ENCODE peak calls at places on chromosome 22, in six cellular contexts. A is psoas muscle, Z is cardiac fibroblast, J is AG09309, S is OCI-LY7, E is GM23338. F is an unnamed sample.

GRCh38 chr22:37186228-37186996 is 1.6 kb downstream of the C1QTNF6 start:
- DNase-seq in A (peak), J (peak), S (peak), Z (peak), E (peak), F (peak)

GRCh38 chr22:45164217-45165123 is 745 bp downstream of the NUP50 start:
- DNase-seq in S (peak), J (no peak), A (peak), E (peak), Z (peak), F (no peak)

GRCh38 chr22:45785458-45785857 is 113.8 kb downstream of the ATXN10 start:
- DNase-seq in J (no peak), S (no peak), Z (no peak), A (no peak), E (no peak), F (no peak)

GRCh38 chr22:36465232-36466021 is 16.0 kb downstream of the TXN2 start:
- DNase-seq in S (no peak), Z (peak), J (no peak), A (peak), E (no peak), F (no peak)

GRCh38 chr22:44724416-44724815 is 22.4 kb downstream of the PRR5 start:
- DNase-seq in A (no peak), J (no peak), E (no peak), Z (no peak), S (no peak), F (no peak)

GRCh38 chr22:36486619-36487384 is 5.4 kb upstream of the TXN2 start:
- DNase-seq in A (no peak), S (peak), J (no peak), E (peak), Z (peak), F (no peak)

GRCh38 chr22:36806824-36807223 is 10.0 kb downstream of the PVALB start:
- DNase-seq in S (no peak), A (no peak), Z (no peak), E (no peak), J (no peak), F (no peak)

GRCh38 chr22:37486224-37486845 is at the start of gene MFNG:
- DNase-seq in J (no peak), S (peak), E (peak), Z (peak), A (peak), F (peak)

GRCh38 chr22:22553735-22554134 is 5.3 kb downstream of the PRAME start:
- DNase-seq in J (no peak), S (no peak), Z (no peak), A (no peak), E (no peak), F (no peak)

GRCh38 chr22:36977401-36977861 is 41.8 kb downstream of the TST start:
- DNase-seq in J (no peak), S (peak), E (peak), Z (peak), A (peak), F (peak)

GRCh38 chr22:27531782-27532530 is 269.6 kb downstream of the MN1 start:
- DNase-seq in J (peak), Z (peak), A (no peak), S (no peak), E (no peak), F (no peak)

GRCh38 chr22:33274214-33274828 is 216.1 kb upstream of the SYN3 start:
- DNase-seq in Z (peak), J (no peak), E (peak), S (peak), A (no peak), F (no peak)

GRCh38 chr22:38177926-38178604 is 3.6 kb downstream of the PLA2G6 start:
- DNase-seq in E (peak), J (peak), Z (peak), S (no peak), A (peak), F (no peak)

GRCh38 chr22:37664249-37665101 is 6.0 kb downstream of the PDXP start:
- DNase-seq in Z (peak), S (no peak), J (no peak), A (no peak), E (no peak), F (no peak)

GRCh38 chr22:23376256-23376655 is 195.9 kb downstream of the BCR start:
- DNase-seq in Z (no peak), A (no peak), S (peak), J (no peak), E (peak), F (no peak)

GRCh38 chr22:38900677-38901076 is 28.7 kb upstream of the CBX6 start:
- DNase-seq in Z (no peak), S (peak), A (no peak), E (no peak), J (no peak), F (no peak)

GRCh38 chr22:29205598-29206371 is at the start of gene EMID1:
- DNase-seq in E (peak), Z (peak), S (no peak), A (no peak), J (no peak), F (no peak)

GRCh38 chr22:46280999-46281623 is 13.3 kb downstream of the TTC38 start:
- DNase-seq in A (peak), E (peak), Z (no peak), S (peak), J (no peak), F (no peak)

GRCh38 chr22:36871669-36872081 is 10.9 kb downstream of the NCF4 start:
- DNase-seq in S (no peak), J (no peak), Z (no peak), A (no peak), E (peak), F (no peak)

GRCh38 chr22:17858033-17858432 is 83.8 kb upstream of the BID start:
- DNase-seq in E (no peak), Z (no peak), J (no peak), S (no peak), A (no peak), F (no peak)

GRCh38 chr22:47210686-47211085 is 448.2 kb downstream of the TBC1D22A start:
- DNase-seq in Z (no peak), J (no peak), E (no peak), A (no peak), S (no peak), F (no peak)

GRCh38 chr22:18994780-18995711 is 59.0 kb upstream of the PRODH start:
- DNase-seq in J (no peak), Z (no peak), A (no peak), S (no peak), E (peak), F (no peak)

GRCh38 chr22:45608763-45609180 is 62.9 kb upstream of the ATXN10 start:
- DNase-seq in J (peak), S (no peak), E (no peak), Z (no peak), A (no peak), F (no peak)

GRCh38 chr22:45290410-45290936 is 5.7 kb downstream of the UPK3A start:
- DNase-seq in A (peak), Z (peak), S (no peak), E (peak), J (peak), F (no peak)

GRCh38 chr22:37186997-37187522 is 987 bp downstream of the C1QTNF6 start:
- DNase-seq in S (no peak), A (peak), E (no peak), J (no peak), Z (peak), F (no peak)

GRCh38 chr22:44729391-44730012 is 22.9 kb upstream of the ARHGAP8 start:
- DNase-seq in S (no peak), Z (peak), A (peak), J (peak), E (no peak), F (no peak)

GRCh38 chr22:39665229-39665628 is 94.7 kb downstream of the CACNA1I start:
- DNase-seq in S (no peak), A (no peak), Z (no peak), J (no peak), E (peak), F (no peak)

GRCh38 chr22:35477911-35478582 is 62.6 kb upstream of the RASD2 start:
- DNase-seq in Z (peak), S (no peak), J (peak), E (no peak), A (peak), F (no peak)

GRCh38 chr22:27919943-27920755 is 1.1 kb upstream of the PITPNB start:
- DNase-seq in S (no peak), A (no peak), E (peak), J (no peak), Z (peak), F (no peak)

GRCh38 chr22:33757443-33758124 is 162.7 kb downstream of the LARGE1 start:
- DNase-seq in E (peak), J (no peak), Z (no peak), A (no peak), S (no peak), F (no peak)

GRCh38 chr22:50186789-50187523 is 1.2 kb downstream of the TRABD start:
- DNase-seq in E (peak), A (peak), S (peak), Z (peak), J (no peak), F (no peak)

GRCh38 chr22:21451545-21452520 is 15.4 kb upstream of the TMEM191C start:
- DNase-seq in S (no peak), A (no peak), Z (no peak), J (no peak), E (no peak), F (no peak)

GRCh38 chr22:17637490-17638181 is 921 bp upstream of the BCL2L13 start:
- DNase-seq in J (no peak), E (peak), S (no peak), Z (no peak), A (no peak), F (no peak)

GRCh38 chr22:35231585-35232084 is 25.7 kb upstream of the HMGXB4 start:
- DNase-seq in E (peak), Z (peak), S (peak), A (no peak), J (no peak), F (peak)

GRCh38 chr22:40334060-40334459 is 12.2 kb upstream of the ADSL start:
- DNase-seq in S (no peak), Z (no peak), E (no peak), A (no peak), J (no peak), F (no peak)

GRCh38 chr22:38267086-38267485 is 5.7 kb downstream of the TMEM184B start:
- DNase-seq in S (no peak), E (no peak), A (no peak), Z (peak), J (no peak), F (no peak)

GRCh38 chr22:22692707-22693530 is 48.5 kb downstream of the GGTLC2 start:
- DNase-seq in A (no peak), J (no peak), Z (peak), E (peak), S (peak), F (no peak)

DNA sequence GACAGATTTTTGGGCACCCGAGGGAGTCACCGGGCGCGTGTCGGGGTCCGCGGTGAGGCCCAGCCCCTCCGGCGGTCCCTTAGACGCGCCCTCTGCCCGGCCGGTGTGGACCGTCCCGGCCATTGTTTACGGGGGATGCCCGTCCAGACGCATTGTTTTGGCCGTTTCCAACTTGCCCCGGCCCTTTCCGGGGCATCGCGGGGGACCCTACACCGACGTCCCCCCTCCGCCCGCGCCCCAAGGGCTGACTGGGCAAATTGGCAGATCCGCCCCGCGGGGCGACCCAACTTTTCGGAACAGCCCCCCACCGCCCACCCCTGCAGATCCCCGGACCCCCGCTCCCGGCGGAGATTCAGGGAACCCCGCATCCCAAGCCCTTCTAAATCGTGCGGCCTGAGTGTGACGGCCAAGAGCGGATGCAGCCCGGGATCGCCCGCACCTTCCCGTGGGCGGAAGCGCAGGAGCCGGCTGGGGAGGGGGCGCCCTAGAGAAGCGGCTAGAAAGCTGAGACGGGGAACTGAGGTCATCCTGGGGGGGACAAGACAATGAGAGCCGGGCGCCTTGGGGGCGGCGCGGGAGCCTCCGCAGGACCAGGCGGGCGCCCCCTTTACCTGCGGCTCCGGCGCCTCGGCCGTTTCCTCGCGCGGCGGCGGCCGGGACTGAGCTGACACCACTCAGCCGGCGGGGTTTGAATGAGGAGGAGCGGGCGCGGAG is 17.1 kb upstream of the CCT8L2 start:
- DNase-seq in S (no peak), A (no peak), E (peak), J (no peak), Z (no peak), F (no peak)
- H3K4me3 ChIP-seq in S (no peak), A (peak), E (peak), J (no peak), Z (peak), F (no peak)

DNA sequence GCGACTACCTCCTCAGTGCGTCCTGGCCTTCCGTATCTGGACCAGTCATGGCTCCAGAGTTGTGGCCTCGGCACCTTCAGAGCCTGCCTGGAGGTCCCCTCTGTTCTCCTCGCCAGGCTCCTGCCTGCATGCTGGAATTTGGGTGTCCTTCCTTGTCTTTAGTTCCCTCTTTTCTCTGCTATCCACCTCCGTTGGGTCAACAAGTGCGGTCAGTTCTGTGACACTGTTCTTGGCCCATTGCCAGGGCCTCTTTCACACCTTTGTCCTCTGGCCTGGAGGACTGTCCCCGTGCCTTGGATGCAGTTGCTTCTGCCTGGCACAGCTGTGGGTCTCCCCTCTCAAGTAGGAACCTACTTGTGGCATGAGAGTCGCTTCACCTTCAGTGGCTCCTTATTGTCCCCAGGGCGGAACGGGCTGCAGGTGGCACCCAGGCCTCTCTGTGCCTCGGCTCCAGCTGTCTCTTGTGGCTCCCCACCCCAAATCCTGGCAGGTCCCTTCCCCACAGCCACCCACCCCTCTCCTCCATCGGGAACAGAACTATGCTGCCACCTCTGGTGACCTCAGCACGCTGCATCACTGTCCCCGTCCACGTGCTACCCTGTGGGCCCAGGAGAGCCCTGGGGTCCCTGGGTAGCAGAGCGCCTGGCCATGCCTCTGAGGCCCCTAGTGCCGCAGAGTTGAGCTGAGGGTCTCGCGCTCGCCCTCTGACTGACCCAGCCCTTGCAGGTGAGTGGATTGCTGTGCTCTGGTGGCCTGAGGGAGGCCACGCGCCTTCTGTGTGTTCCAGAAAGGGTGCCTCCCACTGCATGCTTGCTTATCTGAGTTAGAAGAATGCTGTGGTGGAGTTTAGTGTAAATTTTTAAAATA is 4.7 kb downstream of the DGCR8 start:
- DNase-seq in E (peak), A (peak), Z (peak), J (no peak), S (peak), F (no peak)
- TF ChIP-seq CTCF in E (peak), A (peak), Z (peak), J (peak), S (peak), F (peak)

DNA sequence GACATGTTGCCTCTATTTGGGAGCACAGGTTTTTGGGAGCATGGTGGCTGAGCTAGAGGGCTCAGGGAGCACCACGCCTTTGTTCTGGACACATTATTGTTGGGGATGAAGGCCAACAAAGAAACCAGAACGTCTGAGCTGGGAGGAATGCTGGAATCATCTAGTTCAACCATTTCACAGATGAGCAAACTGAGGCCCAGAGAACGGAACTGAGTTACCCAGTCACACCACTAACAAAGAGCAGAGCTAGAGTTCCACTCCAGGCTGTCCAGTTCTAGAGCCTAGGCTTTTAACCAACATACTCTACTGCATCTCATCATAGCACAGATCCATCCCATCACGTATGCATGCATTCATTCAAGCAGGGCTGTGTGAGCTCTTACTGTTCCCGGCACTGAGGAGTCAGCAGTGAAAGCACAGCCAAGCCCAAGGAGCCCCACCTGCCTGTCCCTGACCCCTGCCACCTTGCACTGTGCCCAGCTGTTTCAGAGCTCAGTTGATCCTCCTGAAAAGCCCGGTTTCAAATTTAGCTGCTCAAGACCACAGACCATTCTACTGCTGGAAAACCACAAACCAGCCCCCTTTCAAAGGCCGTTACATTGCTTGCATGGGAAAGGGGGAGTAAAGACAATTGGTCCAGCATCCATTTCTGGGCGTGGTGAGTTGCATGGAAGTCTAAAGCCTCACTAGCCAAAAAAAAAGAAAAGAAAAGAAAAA is 16.9 kb upstream of the TCF20 start:
- DNase-seq in J (no peak), Z (no peak), A (no peak), E (no peak), S (no peak), F (no peak)
- H3K4me3 ChIP-seq in J (no peak), Z (no peak), A (no peak), E (no peak), S (no peak), F (no peak)

GRCh38 chr22:31818481-31819392 is 64.9 kb downstream of the DEPDC5 start:
- DNase-seq in S (no peak), J (no peak), A (no peak), E (peak), Z (peak), F (no peak)

GRCh38 chr22:31816750-31817149 is 62.9 kb downstream of the DEPDC5 start:
- DNase-seq in A (no peak), J (no peak), S (no peak), Z (no peak), E (no peak), F (no peak)

GRCh38 chr22:31812977-31813605 is 59.3 kb downstream of the DEPDC5 start:
- DNase-seq in E (no peak), Z (no peak), A (no peak), J (no peak), S (no peak), F (no peak)

GRCh38 chr22:31820655-31821054 is 66.8 kb downstream of the DEPDC5 start:
- DNase-seq in A (no peak), J (no peak), Z (no peak), E (no peak), S (no peak), F (no peak)

DNA sequence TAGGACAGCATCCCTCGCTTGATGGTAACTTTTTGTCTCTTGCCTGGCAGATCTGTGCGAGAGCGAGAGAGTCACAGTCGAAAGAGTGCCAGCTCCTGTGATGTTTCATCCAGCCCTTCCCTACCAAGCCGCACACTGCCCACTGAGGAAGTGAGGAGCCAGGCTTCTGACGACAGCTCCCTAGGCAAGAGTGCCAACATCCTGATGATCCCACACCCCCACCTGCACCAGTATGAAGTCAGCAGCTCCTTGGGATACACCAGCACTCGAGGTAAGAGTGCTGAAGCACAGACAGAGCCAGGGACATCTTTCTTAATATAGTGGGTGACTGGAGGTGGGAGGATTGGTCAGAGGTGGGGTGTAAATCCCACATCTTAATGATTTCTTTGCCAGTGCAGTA is 61.1 kb downstream of the DEPDC5 start:
- DNase-seq in Z (no peak), S (no peak), J (no peak), E (no peak), A (no peak), F (no peak)
- TF ChIP-seq CTCF in Z (no peak), S (no peak), J (no peak), E (no peak), A (no peak), F (no peak)

DNA sequence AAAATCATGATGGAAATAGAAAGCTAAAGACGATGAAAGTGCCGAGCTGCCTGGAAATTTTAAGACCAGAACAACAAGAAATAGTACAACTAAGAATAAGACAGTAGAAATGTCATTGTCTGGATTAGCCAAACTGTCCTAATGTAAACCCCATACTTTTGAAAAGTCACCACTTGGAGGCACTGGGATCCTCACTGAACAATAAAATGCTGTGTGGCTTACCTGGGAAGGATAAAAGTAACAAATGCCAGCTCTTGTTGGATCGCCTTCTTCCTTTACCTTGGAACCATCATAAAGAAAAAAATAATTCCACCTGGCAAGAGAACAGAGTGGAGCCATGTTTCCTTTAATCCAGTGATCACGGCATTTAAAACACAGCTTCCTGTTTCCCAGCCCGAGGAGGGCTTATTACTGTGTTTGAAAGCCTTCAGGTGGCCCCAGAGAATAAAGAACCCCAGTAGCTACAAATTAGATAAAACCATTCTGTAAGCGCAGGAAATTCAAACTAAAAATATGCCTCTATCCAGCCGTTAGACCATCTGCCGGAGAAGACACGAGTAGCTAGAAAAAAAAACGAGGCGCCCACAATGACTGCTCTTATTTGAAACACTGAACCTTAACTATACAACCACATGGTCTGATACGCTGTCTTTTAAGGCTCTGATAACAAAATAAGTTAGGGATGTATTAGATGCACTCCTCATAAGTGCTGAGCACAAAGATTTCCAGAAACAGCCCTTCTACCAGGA is 4.4 kb downstream of the HPS4 start:
- DNase-seq in S (peak), E (no peak), J (no peak), A (no peak), Z (no peak), F (no peak)
- H3K4me3 ChIP-seq in S (peak), E (no peak), J (no peak), A (peak), Z (no peak), F (peak)

F was measured in GM12864.